ENCODE peak calls at places on chromosomes 4 and X, in nine cellular contexts. C is NCI-H1436; S is lung microvascular endothelial cell; A is activated effector memory CD4-positive, alpha-beta T cell treated with Interleukin-2 at 50 U/mL for 16 hours; P is left colon; L is hypothalamus; X is choroid plexus epithelial cell; R is EL; U is NCI-H1930. G is an unnamed sample.
A peak's percentile ranks its signal among the peaks of the same experiment; 100 is the strongest.

GRCh38 chr4:83054928-83055327 is 19.9 kb downstream of the COPS4 start:
- DNase-seq in L (no peak), P (no peak), S (peak; percentile 66), U (no peak), A (no peak), C (no peak), R (peak; percentile 28), X (peak; percentile 59), G (no peak)

GRCh38 chr4:150308824-150309472 is 230.7 kb downstream of the DCLK2 start:
- DNase-seq in L (no peak), C (no peak), X (peak; percentile 67), P (no peak), U (no peak), S (peak; percentile 60), R (peak; percentile 73), A (no peak), G (no peak)

GRCh38 chr4:154585369-154586018 is 5.0 kb downstream of the FGA start:
- DNase-seq in A (no peak), L (no peak), U (no peak), C (no peak), P (no peak), S (no peak), R (no peak), X (no peak), G (no peak)

GRCh38 chr4:137909910-137910309 is 332.2 kb downstream of the SLC7A11 start:
- DNase-seq in R (peak; percentile 19), X (peak; percentile 6), S (no peak), L (no peak), A (no peak), C (peak; percentile 0), P (no peak), U (no peak), G (no peak)

GRCh38 chr4:46830971-46831454 is 78.0 kb downstream of the COX7B2 start:
- DNase-seq in L (no peak), U (no peak), S (no peak), R (no peak), P (no peak), A (no peak), C (no peak), X (no peak), G (no peak)

GRCh38 chr4:22692736-22693135 is at the start of gene GBA3:
- DNase-seq in X (no peak), R (no peak), C (no peak), U (no peak), L (no peak), S (no peak), A (no peak), P (no peak), G (peak; percentile 48)

GRCh38 chr4:54550415-54551171 is 107.2 kb upstream of the KIT start:
- DNase-seq in A (no peak), S (no peak), R (peak; percentile 68), X (peak; percentile 41), U (no peak), C (no peak), P (no peak), L (no peak), G (no peak)

GRCh38 chr4:96035727-96036126 is 195.8 kb downstream of the PDHA2 start:
- DNase-seq in L (no peak), S (no peak), X (peak; percentile 59), U (no peak), R (no peak), P (no peak), C (no peak), A (no peak), G (no peak)

GRCh38 chrX:102651242-102651967 is at the start of gene GPRASP1:
- DNase-seq in X (peak; percentile 26), C (peak; percentile 41), L (peak; percentile 12), S (peak; percentile 60), U (peak; percentile 3), R (peak; percentile 46), P (peak; percentile 59), A (peak; percentile 51), G (peak; percentile 52)

GRCh38 chrX:1394731-1395501 is 3.0 kb upstream of the SLC25A6 start:
- DNase-seq in P (peak; percentile 21), C (no peak), A (no peak), X (no peak), S (no peak), L (no peak), U (no peak), R (no peak), G (no peak)

GRCh38 chrX:41164469-41164868 is 79.2 kb downstream of the USP9X start:
- DNase-seq in X (no peak), P (no peak), C (no peak), U (no peak), R (no peak), A (no peak), L (no peak), S (no peak), G (peak; percentile 38)

GRCh38 chr4:113759696-113760093 is 1.8 kb downstream of the CAMK2D start:
- DNase-seq in S (peak; percentile 41), P (no peak), L (no peak), X (no peak), R (peak; percentile 31), C (no peak), U (no peak), A (no peak), G (no peak)

GRCh38 chr4:141896687-141897086 is 260.3 kb downstream of the IL15 start:
- DNase-seq in C (no peak), R (peak; percentile 22), A (no peak), P (no peak), X (no peak), U (no peak), S (no peak), L (no peak), G (no peak)

GRCh38 chr4:113407409-113407808 is 354.1 kb downstream of the CAMK2D start:
- DNase-seq in P (no peak), R (no peak), C (no peak), L (no peak), U (no peak), S (no peak), X (no peak), A (no peak), G (no peak)

GRCh38 chr4:80215449-80216052 is 18.2 kb downstream of the PRDM8 start:
- DNase-seq in X (peak; percentile 55), P (no peak), S (peak; percentile 51), C (peak; percentile 19), R (peak; percentile 44), U (peak; percentile 16), A (no peak), L (no peak), G (no peak)

GRCh38 chr4:56674984-56675383 is 6.1 kb downstream of the HOPX start:
- DNase-seq in U (no peak), S (no peak), R (no peak), C (no peak), X (no peak), P (no peak), L (no peak), A (no peak), G (no peak)

GRCh38 chrX:136076942-136077341 is 70.4 kb upstream of the FHL1 start:
- DNase-seq in L (no peak), X (no peak), C (no peak), A (no peak), P (no peak), R (no peak), S (no peak), U (no peak), G (no peak)

GRCh38 chr4:101961144-101961543 is 170.6 kb downstream of the BANK1 start:
- DNase-seq in U (no peak), A (no peak), C (no peak), R (peak; percentile 43), P (no peak), X (peak; percentile 63), L (no peak), S (no peak), G (no peak)

GRCh38 chrX:116823677-116824076 is 360.9 kb upstream of the CT83 start:
- DNase-seq in U (no peak), C (no peak), P (no peak), A (no peak), X (no peak), R (no peak), L (no peak), S (no peak), G (no peak)

GRCh38 chr4:186027405-186027804 is 41.6 kb upstream of the TLR3 start:
- DNase-seq in C (no peak), U (no peak), L (no peak), A (no peak), P (peak; percentile 54), X (no peak), S (no peak), R (no peak), G (peak; percentile 54)

GRCh38 chrX:133249659-133250058 is 31.5 kb upstream of the TFDP3 start:
- DNase-seq in R (no peak), X (peak; percentile 31), S (no peak), A (no peak), U (no peak), P (no peak), L (no peak), C (no peak), G (no peak)

GRCh38 chr4:146033149-146033548 is 94.5 kb upstream of the ZNF827 start:
- DNase-seq in X (peak; percentile 16), S (no peak), A (no peak), U (no peak), L (no peak), C (no peak), P (peak; percentile 91), R (no peak), G (peak; percentile 83)

GRCh38 chr4:85165808-85166207 is 199.3 kb upstream of the WDFY3 start:
- DNase-seq in R (no peak), X (no peak), P (no peak), A (no peak), S (no peak), L (no peak), U (no peak), C (no peak), G (peak; percentile 7)

GRCh38 chrX:129979207-129979920 is 3.1 kb upstream of the BCORL1 start:
- DNase-seq in C (no peak), L (no peak), P (no peak), S (no peak), U (no peak), A (no peak), X (peak; percentile 20), R (no peak), G (peak; percentile 11)

GRCh38 chr4:42561031-42561430 is 95.9 kb downstream of the ATP8A1 start:
- DNase-seq in P (no peak), L (no peak), U (no peak), S (no peak), R (no peak), A (no peak), X (no peak), C (no peak), G (no peak)

GRCh38 chr4:127967141-127967775 is 2.1 kb downstream of the ABHD18 start:
- DNase-seq in S (no peak), L (no peak), U (no peak), P (no peak), R (peak; percentile 4), X (peak; percentile 30), C (no peak), A (no peak), G (no peak)

GRCh38 chr4:84786478-84786877 is 180.0 kb downstream of the WDFY3 start:
- DNase-seq in S (no peak), C (no peak), U (no peak), L (no peak), P (no peak), X (no peak), R (no peak), A (no peak), G (no peak)

GRCh38 chrX:72713130-72713529 is 976 bp downstream of the PHKA1 start:
- DNase-seq in U (no peak), A (no peak), X (peak; percentile 4), C (no peak), R (no peak), P (no peak), S (no peak), L (no peak), G (no peak)